ENCODE peak calls at places on chromosome 21, in seven cellular contexts. One of them, this sample, is unnamed.

GRCh38 chr21:41952568-41953248 is 1.1 kb downstream of the C2CD2 start:
- DNase-seq in lung: no peak
- DNase-seq in stromal cell of bone marrow: no peak
- DNase-seq in amniotic stem cell: no peak
- DNase-seq in activated CD4-positive, alpha-beta memory T cell treated with anti-CD3 and anti-CD28 coated beads, Interleukin-2, amount 10 ng/mL, durations not matched to agents 7 days and 5 days: no peak
- DNase-seq in T1000: no peak
- DNase-seq in H54: no peak
- DNase-seq in this sample: no peak

GRCh38 chr21:26842976-26843911 is 2.0 kb downstream of the ADAMTS1 start:
- DNase-seq in lung: peak; percentile 89
- DNase-seq in stromal cell of bone marrow: peak; percentile 95
- DNase-seq in amniotic stem cell: peak; percentile 94
- DNase-seq in activated CD4-positive, alpha-beta memory T cell treated with anti-CD3 and anti-CD28 coated beads, Interleukin-2, amount 10 ng/mL, durations not matched to agents 7 days and 5 days: peak; percentile 44
- DNase-seq in T1000: peak; percentile 85
- DNase-seq in H54: peak; percentile 92
- DNase-seq in this sample: no peak

GRCh38 chr21:41966341-41966833 is 12.6 kb upstream of the C2CD2 start:
- DNase-seq in lung: no peak
- DNase-seq in stromal cell of bone marrow: peak; percentile 58
- DNase-seq in amniotic stem cell: no peak
- DNase-seq in activated CD4-positive, alpha-beta memory T cell treated with anti-CD3 and anti-CD28 coated beads, Interleukin-2, amount 10 ng/mL, durations not matched to agents 7 days and 5 days: peak; percentile 1
- DNase-seq in T1000: peak; percentile 47
- DNase-seq in H54: no peak
- DNase-seq in this sample: no peak

GRCh38 chr21:45959779-45960390 is 21.7 kb upstream of the COL6A1 start:
- DNase-seq in lung: no peak
- DNase-seq in stromal cell of bone marrow: no peak
- DNase-seq in amniotic stem cell: no peak
- DNase-seq in activated CD4-positive, alpha-beta memory T cell treated with anti-CD3 and anti-CD28 coated beads, Interleukin-2, amount 10 ng/mL, durations not matched to agents 7 days and 5 days: no peak
- DNase-seq in T1000: no peak
- DNase-seq in H54: no peak
- DNase-seq in this sample: no peak

GRCh38 chr21:17527711-17528110 is 14.9 kb downstream of the CXADR start:
- DNase-seq in lung: no peak
- DNase-seq in stromal cell of bone marrow: no peak
- DNase-seq in amniotic stem cell: no peak
- DNase-seq in activated CD4-positive, alpha-beta memory T cell treated with anti-CD3 and anti-CD28 coated beads, Interleukin-2, amount 10 ng/mL, durations not matched to agents 7 days and 5 days: no peak
- DNase-seq in T1000: no peak
- DNase-seq in H54: no peak
- DNase-seq in this sample: no peak

GRCh38 chr21:9755611-9756010 is 765.8 kb upstream of the TPTE start:
- DNase-seq in lung: no peak
- DNase-seq in stromal cell of bone marrow: no peak
- DNase-seq in amniotic stem cell: no peak
- DNase-seq in activated CD4-positive, alpha-beta memory T cell treated with anti-CD3 and anti-CD28 coated beads, Interleukin-2, amount 10 ng/mL, durations not matched to agents 7 days and 5 days: no peak
- DNase-seq in T1000: no peak
- DNase-seq in H54: no peak
- DNase-seq in this sample: no peak

GRCh38 chr21:35053356-35054096 is 4.4 kb upstream of the RUNX1 start:
- DNase-seq in lung: no peak
- DNase-seq in stromal cell of bone marrow: no peak
- DNase-seq in amniotic stem cell: no peak
- DNase-seq in activated CD4-positive, alpha-beta memory T cell treated with anti-CD3 and anti-CD28 coated beads, Interleukin-2, amount 10 ng/mL, durations not matched to agents 7 days and 5 days: no peak
- DNase-seq in T1000: no peak
- DNase-seq in H54: no peak
- DNase-seq in this sample: no peak

GRCh38 chr21:38439336-38439900 is 58.9 kb downstream of the ERG start:
- DNase-seq in lung: no peak
- DNase-seq in stromal cell of bone marrow: no peak
- DNase-seq in amniotic stem cell: no peak
- DNase-seq in activated CD4-positive, alpha-beta memory T cell treated with anti-CD3 and anti-CD28 coated beads, Interleukin-2, amount 10 ng/mL, durations not matched to agents 7 days and 5 days: no peak
- DNase-seq in T1000: no peak
- DNase-seq in H54: no peak
- DNase-seq in this sample: no peak

GRCh38 chr21:33901421-33902288 is 13.9 kb downstream of the ATP5PO start:
- DNase-seq in lung: no peak
- DNase-seq in stromal cell of bone marrow: peak; percentile 31
- DNase-seq in amniotic stem cell: no peak
- DNase-seq in activated CD4-positive, alpha-beta memory T cell treated with anti-CD3 and anti-CD28 coated beads, Interleukin-2, amount 10 ng/mL, durations not matched to agents 7 days and 5 days: no peak
- DNase-seq in T1000: no peak
- DNase-seq in H54: peak; percentile 66
- DNase-seq in this sample: no peak

GRCh38 chr21:42319851-42320602 is 4.8 kb upstream of the TFF3 start:
- DNase-seq in lung: no peak
- DNase-seq in stromal cell of bone marrow: no peak
- DNase-seq in amniotic stem cell: no peak
- DNase-seq in activated CD4-positive, alpha-beta memory T cell treated with anti-CD3 and anti-CD28 coated beads, Interleukin-2, amount 10 ng/mL, durations not matched to agents 7 days and 5 days: no peak
- DNase-seq in T1000: no peak
- DNase-seq in H54: no peak
- DNase-seq in this sample: peak; percentile 21

GRCh38 chr21:32007461-32007860 is 134.6 kb downstream of the HUNK start:
- DNase-seq in lung: no peak
- DNase-seq in stromal cell of bone marrow: peak; percentile 44
- DNase-seq in amniotic stem cell: peak; percentile 27
- DNase-seq in activated CD4-positive, alpha-beta memory T cell treated with anti-CD3 and anti-CD28 coated beads, Interleukin-2, amount 10 ng/mL, durations not matched to agents 7 days and 5 days: no peak
- DNase-seq in T1000: peak; percentile 65
- DNase-seq in H54: no peak
- DNase-seq in this sample: no peak

GRCh38 chr21:43958364-43959158 is 53.5 kb upstream of the TRAPPC10 start:
- DNase-seq in lung: no peak
- DNase-seq in stromal cell of bone marrow: no peak
- DNase-seq in amniotic stem cell: no peak
- DNase-seq in activated CD4-positive, alpha-beta memory T cell treated with anti-CD3 and anti-CD28 coated beads, Interleukin-2, amount 10 ng/mL, durations not matched to agents 7 days and 5 days: peak; percentile 33
- DNase-seq in T1000: no peak
- DNase-seq in H54: no peak
- DNase-seq in this sample: no peak

GRCh38 chr21:33265664-33266049 is 510 bp upstream of the IL10RB start:
- DNase-seq in lung: peak; percentile 59
- DNase-seq in stromal cell of bone marrow: no peak
- DNase-seq in amniotic stem cell: no peak
- DNase-seq in activated CD4-positive, alpha-beta memory T cell treated with anti-CD3 and anti-CD28 coated beads, Interleukin-2, amount 10 ng/mL, durations not matched to agents 7 days and 5 days: no peak
- DNase-seq in T1000: no peak
- DNase-seq in H54: no peak
- DNase-seq in this sample: no peak

GRCh38 chr21:14956826-14957225 is 108.0 kb downstream of the NRIP1 start:
- DNase-seq in lung: no peak
- DNase-seq in stromal cell of bone marrow: no peak
- DNase-seq in amniotic stem cell: peak; percentile 47
- DNase-seq in activated CD4-positive, alpha-beta memory T cell treated with anti-CD3 and anti-CD28 coated beads, Interleukin-2, amount 10 ng/mL, durations not matched to agents 7 days and 5 days: no peak
- DNase-seq in T1000: no peak
- DNase-seq in H54: no peak
- DNase-seq in this sample: no peak

GRCh38 chr21:45989355-45990048 is 7.9 kb downstream of the COL6A1 start:
- DNase-seq in lung: no peak
- DNase-seq in stromal cell of bone marrow: no peak
- DNase-seq in amniotic stem cell: no peak
- DNase-seq in activated CD4-positive, alpha-beta memory T cell treated with anti-CD3 and anti-CD28 coated beads, Interleukin-2, amount 10 ng/mL, durations not matched to agents 7 days and 5 days: no peak
- DNase-seq in T1000: no peak
- DNase-seq in H54: no peak
- DNase-seq in this sample: no peak

GRCh38 chr21:31614705-31615104 is 44.8 kb upstream of the SOD1 start:
- DNase-seq in lung: no peak
- DNase-seq in stromal cell of bone marrow: no peak
- DNase-seq in amniotic stem cell: no peak
- DNase-seq in activated CD4-positive, alpha-beta memory T cell treated with anti-CD3 and anti-CD28 coated beads, Interleukin-2, amount 10 ng/mL, durations not matched to agents 7 days and 5 days: no peak
- DNase-seq in T1000: no peak
- DNase-seq in H54: no peak
- DNase-seq in this sample: no peak

GRCh38 chr21:17585875-17586450 is 26.7 kb downstream of the BTG3 start:
- DNase-seq in lung: no peak
- DNase-seq in stromal cell of bone marrow: peak; percentile 31
- DNase-seq in amniotic stem cell: no peak
- DNase-seq in activated CD4-positive, alpha-beta memory T cell treated with anti-CD3 and anti-CD28 coated beads, Interleukin-2, amount 10 ng/mL, durations not matched to agents 7 days and 5 days: no peak
- DNase-seq in T1000: no peak
- DNase-seq in H54: peak; percentile 26
- DNase-seq in this sample: no peak

This sample was measured in CD4-positive, alpha-beta T cell.